ENCODE peak calls at places on chromosome 22, in four cellular contexts. D is K562, P is A549, C is HepG2. T is an unnamed sample.

GRCh38 chr22:42887114-42887513 is 30.0 kb upstream of the ARFGAP3 start:
- DNase-seq in D (no peak), C (no peak), P (no peak), T (no peak)

GRCh38 chr22:19879996-19880785 is 25.5 kb upstream of the GNB1L start:
- DNase-seq in D (no peak), C (peak), P (no peak), T (peak)

GRCh38 chr22:37626144-37626543 is 13.3 kb upstream of the SH3BP1 start:
- DNase-seq in P (no peak), D (no peak), C (no peak), T (no peak)

GRCh38 chr22:36211237-36211881 is 9.8 kb upstream of the APOL4 start:
- DNase-seq in D (peak), C (no peak), P (no peak), T (no peak)

GRCh38 chr22:41289681-41290080 is 3.7 kb upstream of the RANGAP1 start:
- DNase-seq in C (no peak), P (no peak), D (no peak), T (no peak)

GRCh38 chr22:19718255-19719054 is 4.2 kb downstream of the SEPTIN5 start:
- DNase-seq in P (no peak), D (peak), C (no peak), T (no peak)

GRCh38 chr22:29767289-29768051 is at the start of gene UQCR10:
- DNase-seq in C (peak), D (peak), P (peak), T (peak)

GRCh38 chr22:42473484-42474193 is 41.4 kb upstream of the NFAM1 start:
- DNase-seq in C (peak), D (peak), P (peak), T (no peak)

GRCh38 chr22:44129614-44129976 is 51.1 kb upstream of the PARVG start:
- DNase-seq in D (peak), P (no peak), C (no peak), T (no peak)

GRCh38 chr22:30985561-30986208 is 16.6 kb downstream of the TUG1 start:
- DNase-seq in P (no peak), C (peak), D (no peak), T (no peak)

GRCh38 chr22:19717691-19718254 is 3.5 kb downstream of the SEPTIN5 start:
- DNase-seq in D (peak), C (no peak), P (peak), T (peak)

GRCh38 chr22:47963660-47964059 is 1201.2 kb downstream of the TBC1D22A start:
- DNase-seq in P (no peak), C (no peak), D (no peak), T (no peak)

GRCh38 chr22:31345331-31346254 is 553 bp downstream of the PATZ1 start:
- DNase-seq in C (peak), D (peak), P (peak), T (peak)

GRCh38 chr22:30947821-30948454 is 20.6 kb downstream of the MORC2 start:
- DNase-seq in C (peak), D (peak), P (no peak), T (no peak)

GRCh38 chr22:41382098-41382578 is 396 bp downstream of the TEF start:
- DNase-seq in C (no peak), P (peak), D (peak), T (peak)

GRCh38 chr22:37330200-37331033 is 48.1 kb downstream of the CYTH4 start:
- DNase-seq in C (peak), D (peak), P (peak), T (peak)

GRCh38 chr22:29726104-29726503 is 6.3 kb downstream of the CABP7 start:
- DNase-seq in P (no peak), C (no peak), D (peak), T (no peak)

GRCh38 chr22:37932821-37933578 is 20.4 kb downstream of the C22orf23 start:
- DNase-seq in D (no peak), P (no peak), C (no peak), T (no peak)

GRCh38 chr22:29784451-29785361 is 17.5 kb downstream of the UQCR10 start:
- DNase-seq in C (peak), P (no peak), D (no peak), T (no peak)

GRCh38 chr22:37848587-37849088 is 581 bp upstream of the EIF3L start:
- DNase-seq in D (peak), C (peak), P (no peak), T (no peak)

GRCh38 chr22:25702571-25703167 is 39.3 kb upstream of the MYO18B start:
- DNase-seq in C (no peak), D (no peak), P (no peak), T (no peak)

GRCh38 chr22:37842015-37842793 is 1.9 kb downstream of the ANKRD54 start:
- DNase-seq in D (peak), C (peak), P (no peak), T (no peak)

GRCh38 chr22:47316020-47316419 is 553.6 kb downstream of the TBC1D22A start:
- DNase-seq in D (no peak), C (no peak), P (no peak), T (no peak)

DNA sequence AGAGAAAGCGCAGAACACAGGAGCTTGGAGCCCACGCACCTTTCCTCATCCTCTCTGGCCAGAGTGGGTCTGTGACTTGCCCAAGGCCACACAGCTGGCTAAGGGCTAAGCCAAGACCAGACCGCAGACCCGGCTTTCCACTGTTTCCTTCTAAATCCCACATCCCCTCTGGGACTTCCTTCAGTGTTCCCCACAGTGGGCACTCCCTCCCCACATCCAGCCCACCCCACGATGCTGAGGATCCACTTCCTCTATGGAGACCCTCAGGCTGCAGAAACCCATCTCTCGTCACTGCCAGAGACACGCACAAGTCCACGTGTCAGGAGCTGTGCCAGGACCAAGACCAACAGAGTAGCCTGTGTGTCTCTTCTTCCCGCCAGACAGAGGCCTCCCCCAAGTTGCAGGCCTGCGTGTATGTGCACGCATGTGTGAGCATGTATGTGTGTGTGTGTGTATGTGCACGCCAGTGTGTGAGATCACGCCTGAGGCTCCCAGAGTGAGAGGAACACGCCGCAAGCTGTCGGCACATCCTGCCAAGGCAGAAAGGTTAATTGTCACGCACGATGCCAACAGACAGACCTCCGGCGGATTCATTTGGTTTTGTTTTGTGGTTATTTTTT is 21.6 kb downstream of the PDGFB start:
- DNase-seq in C (no peak), D (no peak), P (no peak), T (no peak)
- TF ChIP-seq NR3C1 in C (no peak), D (no peak), P (no peak), T (no peak)

DNA sequence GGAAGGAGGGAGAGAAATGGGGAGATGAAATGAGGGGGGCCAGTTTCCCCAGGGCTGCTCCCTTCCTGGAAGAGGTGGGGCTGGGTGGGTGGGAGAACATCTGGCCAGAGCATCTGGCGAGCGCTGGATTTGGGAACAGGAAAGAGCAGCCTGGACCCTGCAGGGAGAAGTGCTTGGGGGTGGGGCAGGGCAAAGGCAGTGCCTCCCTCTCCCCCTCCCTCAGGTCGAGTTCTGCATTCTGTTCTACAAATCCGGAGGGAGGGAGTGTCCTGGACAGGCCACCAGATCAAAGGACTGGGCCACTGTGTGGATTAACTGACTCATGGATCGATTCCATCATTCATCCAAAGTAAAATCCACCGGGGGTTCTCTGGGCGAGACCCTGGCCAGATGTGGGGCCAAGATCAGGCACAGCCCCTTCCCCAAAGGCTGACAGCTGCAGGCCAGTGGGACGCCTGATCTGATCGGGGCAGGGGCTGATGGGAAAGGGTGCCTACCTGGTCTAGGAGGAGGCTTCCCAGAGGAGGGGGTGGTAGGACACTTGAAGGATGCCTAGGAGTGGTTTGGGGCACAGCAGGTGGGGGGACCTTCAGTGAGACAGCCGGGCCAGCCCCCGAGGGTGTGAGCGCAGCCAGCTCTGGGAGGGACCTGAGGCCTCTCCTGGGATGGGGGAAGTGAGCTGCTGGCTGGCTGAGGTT is 57.5 kb downstream of the CACNA1I start:
- DNase-seq in P (no peak), D (peak), C (no peak), T (no peak)
- TF ChIP-seq JUN in P (no peak), D (no peak), C (no peak), T (no peak)

GRCh38 chr22:27260087-27260730 is 541.3 kb downstream of the MN1 start:
- DNase-seq in P (no peak), D (no peak), C (no peak), T (peak)

GRCh38 chr22:27259390-27259789 is 542.2 kb downstream of the MN1 start:
- DNase-seq in C (no peak), P (no peak), D (no peak), T (no peak)

GRCh38 chr22:27262371-27262770 is 539.2 kb downstream of the MN1 start:
- DNase-seq in P (no peak), C (no peak), D (no peak), T (no peak)

GRCh38 chr22:27267145-27267544 is 534.4 kb downstream of the MN1 start:
- DNase-seq in C (no peak), D (no peak), P (no peak), T (no peak)

DNA sequence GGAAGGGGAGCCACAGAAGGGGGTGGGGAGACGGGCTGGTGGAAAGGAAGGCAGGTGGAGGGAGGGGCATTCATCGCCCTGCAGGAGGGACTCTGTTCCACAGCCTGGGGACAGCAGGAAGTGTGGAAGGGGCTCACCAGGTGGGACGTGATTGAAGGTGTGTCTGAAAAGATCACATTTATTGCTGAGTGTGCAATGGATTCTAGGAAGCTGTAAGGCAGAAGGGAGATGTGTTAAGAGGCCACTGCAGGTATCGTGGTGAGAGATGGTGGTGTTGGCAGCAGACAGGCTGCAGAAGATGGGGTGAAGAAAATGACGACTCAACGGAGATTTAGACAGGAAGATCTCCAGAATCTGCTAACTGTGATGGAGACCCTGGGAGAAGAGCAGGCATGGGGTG is 537.4 kb downstream of the MN1 start:
- DNase-seq in C (no peak), P (no peak), D (no peak), T (no peak)
- TF ChIP-seq NR3C1 in C (no peak), P (no peak), D (no peak), T (no peak)

DNA sequence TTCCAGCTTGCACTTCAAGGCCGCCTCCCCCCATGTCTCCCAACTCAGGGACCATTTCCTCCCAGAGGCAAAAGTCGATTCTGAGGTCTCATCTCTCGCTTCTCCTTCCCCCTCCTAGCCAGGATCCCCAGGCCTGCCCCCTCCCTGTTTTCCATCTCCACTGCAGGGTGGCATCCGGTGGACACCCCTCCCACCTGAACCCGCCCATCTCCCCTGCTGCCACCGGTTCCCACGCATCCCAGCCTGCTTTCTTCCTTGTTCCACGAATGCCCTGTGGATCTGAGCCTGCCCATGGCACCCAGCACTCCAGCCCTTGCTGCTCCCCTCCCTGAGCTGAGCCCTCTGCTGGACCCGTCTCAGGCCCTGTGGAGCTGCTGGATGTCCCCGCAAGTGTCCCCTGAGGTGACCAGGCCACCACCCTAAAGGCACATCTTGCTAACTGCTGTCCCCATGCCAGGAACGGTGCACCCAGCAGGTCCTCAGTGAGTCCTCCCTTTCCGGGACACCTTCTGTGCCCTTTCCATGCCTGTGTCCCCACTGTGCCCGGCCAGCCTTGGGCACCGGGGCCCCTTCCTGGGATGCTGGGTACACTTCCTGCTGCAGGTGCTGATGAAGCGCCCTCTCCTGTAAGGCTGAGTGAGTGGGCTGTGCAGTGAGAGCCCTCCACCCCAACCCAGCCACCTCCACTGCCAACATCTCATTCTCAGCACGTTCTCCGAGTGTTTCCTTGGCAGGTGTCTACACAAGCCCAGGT is 941 bp downstream of the IL17REL start:
- DNase-seq in C (no peak), P (no peak), D (no peak), T (no peak)
- TF ChIP-seq JUN in C (no peak), P (no peak), D (no peak), T (no peak)

GRCh38 chr22:22882033-22882717 is 5.4 kb upstream of the IGLL5 start:
- DNase-seq in D (peak), P (no peak), C (no peak), T (no peak)
- TF ChIP-seq NR3C1 in D (no peak), P (no peak), C (no peak), T (no peak)

GRCh38 chr22:28441720-28442263 is 237.8 kb downstream of the TTC28 start:
- DNase-seq in P (no peak), C (peak), D (no peak), T (no peak)
- TF ChIP-seq JUN in P (no peak), C (no peak), D (no peak), T (no peak)

GRCh38 chr22:46230262-46230901 is 19.7 kb downstream of the CDPF1 start:
- DNase-seq in C (no peak), P (no peak), D (no peak), T (no peak)

GRCh38 chr22:46234851-46235437 is 15.1 kb downstream of the CDPF1 start:
- DNase-seq in C (no peak), P (no peak), D (peak), T (no peak)

GRCh38 chr22:46229701-46230100 is 20.4 kb downstream of the CDPF1 start:
- DNase-seq in D (no peak), C (no peak), P (no peak), T (no peak)

GRCh38 chr22:46237453-46238158 is 12.5 kb downstream of the CDPF1 start:
- DNase-seq in C (no peak), P (no peak), D (no peak), T (no peak)

GRCh38 chr22:46233231-46233630 is 16.9 kb downstream of the CDPF1 start:
- DNase-seq in P (no peak), C (no peak), D (no peak), T (no peak)
- TF ChIP-seq NR3C1 in P (no peak), C (no peak), D (no peak), T (no peak)

DNA sequence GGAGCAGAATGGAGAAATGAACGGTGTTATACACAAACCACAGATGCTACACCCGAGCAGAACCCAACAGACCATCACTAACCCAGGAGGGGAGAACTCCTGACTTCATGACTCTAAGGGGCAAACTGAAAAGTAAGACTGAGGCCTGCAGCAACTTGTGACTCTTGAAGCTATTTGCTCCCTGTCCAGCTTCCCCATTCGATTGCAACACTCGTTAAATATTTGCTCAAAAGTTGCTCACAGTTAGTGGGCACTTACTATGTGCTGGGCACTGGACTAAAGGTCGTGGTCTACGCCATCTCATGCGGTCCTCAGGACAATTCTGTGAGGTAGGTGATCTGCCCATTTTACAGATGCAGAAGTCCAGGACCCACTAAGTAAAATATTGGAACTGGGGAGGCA is 9.5 kb upstream of the ADA2 start:
- DNase-seq in C (peak), P (no peak), D (no peak), T (no peak)
- TF ChIP-seq JUN in C (no peak), P (no peak), D (no peak), T (no peak)

GRCh38 chr22:45718391-45718790 is 46.8 kb downstream of the ATXN10 start:
- DNase-seq in P (no peak), C (no peak), D (no peak), T (no peak)
- TF ChIP-seq NR3C1 in P (no peak), C (no peak), D (no peak), T (no peak)

GRCh38 chr22:49322861-49323622 is 504.6 kb downstream of the BRD1 start:
- DNase-seq in P (no peak), C (no peak), D (no peak), T (no peak)

GRCh38 chr22:49321477-49322055 is 506.1 kb downstream of the BRD1 start:
- DNase-seq in P (no peak), D (no peak), C (no peak), T (no peak)

GRCh38 chr22:49323751-49324415 is 503.8 kb downstream of the BRD1 start:
- DNase-seq in D (no peak), P (no peak), C (no peak), T (no peak)

GRCh38 chr22:49320714-49321476 is 506.8 kb downstream of the BRD1 start:
- DNase-seq in C (no peak), D (no peak), P (no peak), T (no peak)

DNA sequence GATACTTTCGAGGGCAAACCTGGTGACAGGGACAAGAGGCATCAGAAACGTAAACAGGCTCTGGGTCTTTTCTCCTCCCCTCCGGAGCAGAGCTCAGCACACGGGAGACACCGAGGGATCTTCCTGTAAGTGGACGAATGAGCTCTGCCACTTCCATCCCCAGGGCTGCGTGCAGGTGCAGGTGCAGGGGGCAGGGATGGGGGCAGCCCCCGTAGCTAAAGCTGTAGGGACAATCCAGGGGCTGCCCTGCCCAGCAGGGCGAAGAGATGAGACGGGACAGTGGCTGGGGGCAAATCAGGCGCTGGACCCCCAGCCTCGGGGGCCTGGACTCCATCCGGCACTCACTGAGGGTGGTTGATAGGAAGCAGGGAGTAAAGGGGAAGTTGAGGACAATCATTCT is 505.4 kb downstream of the BRD1 start:
- DNase-seq in D (no peak), P (no peak), C (no peak), T (no peak)
- TF ChIP-seq JUN in D (no peak), P (no peak), C (no peak), T (no peak)

T was measured in WTC11.